ENCODE peak calls at places on chromosomes 2 and 18, in nine cellular contexts. R, L, H, D, X, Q, I, Z and N are unnamed samples.

GRCh38 chr18:69326094-69326493 is 74.6 kb upstream of the DOK6 start:
- DNase-seq in R (no peak), L (no peak), H (no peak), D (no peak), X (no peak), Q (no peak), I (no peak), Z (no peak), N (no peak)

GRCh38 chr2:226080323-226080722 is 680.8 kb downstream of the NYAP2 start:
- DNase-seq in R (peak; percentile 93), L (no peak), H (no peak), D (no peak), X (no peak), Q (no peak), I (no peak), Z (no peak), N (no peak)

GRCh38 chr2:118903029-118903351 is 39.0 kb upstream of the MARCO start:
- DNase-seq in R (no peak), L (no peak), H (no peak), D (no peak), X (no peak), Q (no peak), I (no peak), Z (no peak), N (no peak)

GRCh38 chr2:120531365-120531764 is 185.4 kb downstream of the INHBB start:
- DNase-seq in R (peak; percentile 8), L (no peak), H (no peak), D (no peak), X (no peak), Q (no peak), I (no peak), Z (no peak), N (no peak)

GRCh38 chr2:206173147-206173546 is 13.5 kb downstream of the EEF1B2 start:
- DNase-seq in R (no peak), L (no peak), H (no peak), D (no peak), X (no peak), Q (no peak), I (no peak), Z (no peak), N (no peak)

GRCh38 chr2:216370961-216371633 is 1.2 kb downstream of the MARCHF4 start:
- DNase-seq in R (no peak), L (no peak), H (no peak), D (no peak), X (no peak), Q (no peak), I (no peak), Z (no peak), N (no peak)

GRCh38 chr2:100929142-100929541 is 72.9 kb upstream of the RPL31 start:
- DNase-seq in R (no peak), L (no peak), H (no peak), D (no peak), X (no peak), Q (no peak), I (no peak), Z (no peak), N (no peak)

GRCh38 chr18:35284846-35285245 is 5.2 kb downstream of the ZSCAN30 start:
- DNase-seq in R (no peak), L (no peak), H (no peak), D (no peak), X (no peak), Q (no peak), I (no peak), Z (no peak), N (no peak)

GRCh38 chr2:200602584-200602983 is 16.8 kb downstream of the AOX1 start:
- DNase-seq in R (no peak), L (no peak), H (no peak), D (no peak), X (no peak), Q (no peak), I (no peak), Z (no peak), N (no peak)

GRCh38 chr2:126766897-126767296 is 110.9 kb downstream of the GYPC start:
- DNase-seq in R (no peak), L (no peak), H (no peak), D (no peak), X (no peak), Q (no peak), I (no peak), Z (no peak), N (peak; percentile 46)

GRCh38 chr2:136254681-136255080 is 136.7 kb upstream of the CXCR4 start:
- DNase-seq in R (no peak), L (no peak), H (no peak), D (no peak), X (no peak), Q (no peak), I (no peak), Z (no peak), N (no peak)

GRCh38 chr2:189542145-189542882 is 38.3 kb downstream of the SLC40A1 start:
- DNase-seq in R (no peak), L (no peak), H (no peak), D (peak; percentile 79), X (no peak), Q (no peak), I (no peak), Z (peak; percentile 17), N (no peak)

GRCh38 chr2:242020196-242021004 is 150.9 kb downstream of the RTP5 start:
- DNase-seq in R (no peak), L (peak; percentile 52), H (no peak), D (no peak), X (peak; percentile 78), Q (no peak), I (no peak), Z (peak; percentile 49), N (no peak)

GRCh38 chr2:43605079-43605655 is 9.3 kb upstream of the THADA start:
- DNase-seq in R (peak; percentile 72), L (no peak), H (peak; percentile 51), D (no peak), X (no peak), Q (no peak), I (peak; percentile 51), Z (peak; percentile 32), N (no peak)

GRCh38 chr2:74982581-74982980 is 24.1 kb downstream of the POLE4 start:
- DNase-seq in R (no peak), L (no peak), H (no peak), D (no peak), X (no peak), Q (no peak), I (no peak), Z (no peak), N (no peak)

GRCh38 chr18:7822435-7823425 is 255.6 kb downstream of the PTPRM start:
- DNase-seq in R (no peak), L (no peak), H (no peak), D (no peak), X (no peak), Q (no peak), I (no peak), Z (no peak), N (no peak)

GRCh38 chr2:10475811-10476660 is 27.9 kb upstream of the ODC1 start:
- DNase-seq in R (no peak), L (peak; percentile 25), H (no peak), D (no peak), X (no peak), Q (no peak), I (no peak), Z (no peak), N (no peak)
- TF ChIP-seq CTCF in R (no peak), L (no peak), H (no peak), D (no peak), X (no peak), Q (no peak), I (no peak), Z (no peak), N (no peak)

DNA sequence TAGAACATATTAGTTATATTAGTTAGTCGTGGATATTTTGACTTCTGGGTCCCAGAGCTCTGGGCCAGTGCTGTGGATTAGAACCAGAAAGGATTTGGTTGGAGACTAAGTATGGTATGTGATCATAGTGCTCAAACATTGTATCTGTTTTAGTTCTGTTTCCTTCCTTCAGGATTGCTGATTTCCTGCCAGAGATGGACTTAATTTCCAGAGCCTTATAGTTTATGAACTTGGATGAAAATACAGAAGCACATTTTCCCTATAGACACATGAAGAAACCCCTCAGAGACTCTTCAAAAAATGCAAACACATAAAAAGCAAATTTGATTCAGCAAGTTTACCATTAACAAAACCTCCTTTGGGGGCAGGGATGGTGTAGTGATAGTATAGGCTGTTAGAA is 88.6 kb upstream of the EFEMP1 start:
- DNase-seq in R (no peak), L (no peak), H (no peak), D (no peak), X (no peak), Q (no peak), I (no peak), Z (no peak), N (no peak)
- TF ChIP-seq POLR2A in R (no peak), L (no peak), H (no peak), D (no peak), X (no peak), Q (no peak), I (no peak), Z (no peak), N (no peak)

GRCh38 chr2:217854684-217855083 is 148.1 kb downstream of the TNS1 start:
- DNase-seq in R (no peak), L (no peak), H (no peak), D (no peak), X (no peak), Q (no peak), I (no peak), Z (no peak), N (no peak)

GRCh38 chr2:217853301-217853881 is 149.4 kb downstream of the TNS1 start:
- DNase-seq in R (peak; percentile 69), L (no peak), H (no peak), D (no peak), X (no peak), Q (no peak), I (no peak), Z (no peak), N (peak; percentile 82)

GRCh38 chr2:217851191-217852020 is 151.4 kb downstream of the TNS1 start:
- DNase-seq in R (peak; percentile 68), L (no peak), H (no peak), D (no peak), X (peak; percentile 73), Q (no peak), I (no peak), Z (no peak), N (peak; percentile 90)

GRCh38 chr2:217853961-217854360 is 148.8 kb downstream of the TNS1 start:
- DNase-seq in R (no peak), L (no peak), H (no peak), D (no peak), X (no peak), Q (no peak), I (no peak), Z (no peak), N (no peak)

GRCh38 chr2:217852812-217853211 is 150.0 kb downstream of the TNS1 start:
- DNase-seq in R (no peak), L (no peak), H (no peak), D (no peak), X (no peak), Q (no peak), I (no peak), Z (no peak), N (no peak)
- H3K4me3 ChIP-seq in R (no peak overlapping the region), L (no peak overlapping the region), H (no peak overlapping the region), D (no peak overlapping the region), X (no peak overlapping the region), Q (no peak overlapping the region), I (no peak overlapping the region), Z (no peak overlapping the region), N (no peak overlapping the region)

DNA sequence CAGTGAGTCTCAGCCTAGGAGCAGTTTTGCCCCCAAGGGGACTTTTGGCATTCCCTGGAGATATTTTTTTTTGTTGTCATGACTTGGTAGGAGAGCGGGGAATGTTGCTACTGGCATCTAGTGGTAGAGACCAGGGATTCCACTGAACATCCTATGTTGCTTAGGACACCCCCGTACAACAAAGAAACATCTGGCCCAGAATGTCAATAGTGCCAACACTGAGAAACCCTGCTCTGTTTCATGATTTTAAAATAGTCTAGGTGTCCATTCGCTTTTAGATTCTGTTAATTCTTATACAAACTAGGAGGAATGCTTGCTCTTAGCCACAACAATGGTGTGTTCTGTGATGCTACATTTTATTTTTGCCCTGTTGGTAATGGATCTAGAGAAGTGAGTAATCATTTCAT is 225.8 kb upstream of the SIX3 start:
- DNase-seq in R (peak; percentile 27), L (no peak), H (no peak), D (no peak), X (no peak), Q (no peak), I (peak; percentile 19), Z (no peak), N (no peak)
- TF ChIP-seq CTCF in R (peak; percentile 49), L (no peak), H (peak; percentile 33), D (no peak), X (no peak), Q (no peak), I (peak; percentile 66), Z (no peak), N (no peak)